ENCODE peak calls at places on chromosome X, in six cellular contexts. A, G, S, T, X and B are unnamed samples.

GRCh38 chrX:16212024-16212423 is 44.7 kb downstream of the MAGEB17 start:
- DNase-seq in A (no peak), G (no peak), S (no peak), T (no peak), X (no peak), B (no peak)

GRCh38 chrX:19883878-19884277 is 3.5 kb downstream of the SH3KBP1 start:
- DNase-seq in A (no peak), G (peak; percentile 43), S (no peak), T (no peak), X (peak; percentile 78), B (no peak)

GRCh38 chrX:71175531-71175930 is 30.9 kb downstream of the NLGN3 start:
- DNase-seq in A (no peak), G (no peak), S (no peak), T (no peak), X (no peak), B (no peak)

GRCh38 chrX:121858867-121859647 is 811.6 kb downstream of the GLUD2 start:
- DNase-seq in A (no peak), G (no peak), S (no peak), T (no peak), X (no peak), B (no peak)

GRCh38 chrX:10112510-10112909 is 44.3 kb upstream of the CLCN4 start:
- DNase-seq in A (no peak), G (no peak), S (no peak), T (no peak), X (peak; percentile 55), B (no peak)

GRCh38 chrX:71941771-71942170 is 31.1 kb downstream of the NHSL2 start:
- DNase-seq in A (no peak), G (no peak), S (no peak), T (no peak), X (no peak), B (no peak)

GRCh38 chrX:3052864-3053263 is 11.6 kb downstream of the ARSF start:
- DNase-seq in A (no peak), G (no peak), S (no peak), T (no peak), X (no peak), B (no peak)

GRCh38 chrX:107935200-107935599 is 47.0 kb downstream of the TEX13B start:
- DNase-seq in A (no peak), G (no peak), S (no peak), T (no peak), X (no peak), B (peak; percentile 9)

GRCh38 chrX:2607113-2607512 is 84.0 kb upstream of the CD99 start:
- DNase-seq in A (no peak), G (no peak), S (no peak), T (no peak), X (no peak), B (no peak)

GRCh38 chrX:12011075-12011474 is 127.2 kb upstream of the FRMPD4 start:
- DNase-seq in A (no peak), G (no peak), S (no peak), T (no peak), X (no peak), B (no peak)

GRCh38 chrX:20432048-20432447 is 165.3 kb upstream of the RPS6KA3 start:
- DNase-seq in A (no peak), G (no peak), S (no peak), T (no peak), X (no peak), B (no peak)

GRCh38 chrX:72554448-72555140 is 18.0 kb downstream of the HDAC8 start:
- DNase-seq in A (no peak), G (peak; percentile 56), S (peak; percentile 10), T (peak; percentile 38), X (no peak), B (no peak)

GRCh38 chrX:23292979-23293651 is 41.5 kb upstream of the PTCHD1 start:
- DNase-seq in A (no peak), G (no peak), S (no peak), T (no peak), X (no peak), B (no peak)

GRCh38 chrX:72271091-72271490 is 6.0 kb downstream of the RPS4X start:
- DNase-seq in A (no peak), G (no peak), S (no peak), T (no peak), X (no peak), B (no peak)

GRCh38 chrX:85052207-85052606 is 48.5 kb downstream of the APOOL start:
- DNase-seq in A (no peak), G (no peak), S (no peak), T (no peak), X (no peak), B (peak; percentile 0)

GRCh38 chrX:70166601-70167590 is 10.4 kb upstream of the DGAT2L6 start:
- DNase-seq in A (peak; percentile 9), G (peak; percentile 6), S (no peak), T (no peak), X (no peak), B (peak; percentile 53)

GRCh38 chrX:146907391-146908240 is 93.1 kb upstream of the CXorf51A start:
- DNase-seq in A (no peak), G (no peak), S (no peak), T (no peak), X (no peak), B (no peak)

GRCh38 chrX:43551590-43551989 is 104.5 kb upstream of the MAOA start:
- DNase-seq in A (no peak), G (no peak), S (no peak), T (no peak), X (no peak), B (no peak)

GRCh38 chrX:15334561-15334960 is 762 bp downstream of the PIGA start:
- DNase-seq in A (no peak), G (no peak), S (no peak), T (no peak), X (no peak), B (no peak)

GRCh38 chrX:107734646-107735045 is 40.9 kb downstream of the TSC22D3 start:
- DNase-seq in A (no peak), G (no peak), S (no peak), T (no peak), X (no peak), B (peak; percentile 51)

GRCh38 chrX:132480581-132481203 is 8.1 kb downstream of the MBNL3 start:
- DNase-seq in A (peak; percentile 82), G (no peak), S (no peak), T (no peak), X (peak; percentile 55), B (peak; percentile 80)

GRCh38 chrX:96770315-96770714 is 85.7 kb downstream of the DIAPH2 start:
- DNase-seq in A (peak; percentile 0), G (no peak), S (no peak), T (no peak), X (no peak), B (peak; percentile 9)

GRCh38 chrX:123153846-123154335 is 30.2 kb upstream of the GRIA3 start:
- DNase-seq in A (no peak), G (no peak), S (no peak), T (no peak), X (no peak), B (no peak)

GRCh38 chrX:57380026-57380796 is 93.7 kb downstream of the FAAH2 start:
- DNase-seq in A (no peak), G (no peak), S (no peak), T (no peak), X (no peak), B (no peak)

GRCh38 chrX:120504569-120504968 is 35.5 kb upstream of the LAMP2 start:
- DNase-seq in A (no peak), G (no peak), S (no peak), T (no peak), X (no peak), B (no peak)

GRCh38 chrX:3518870-3519269 is 172.4 kb upstream of the MXRA5 start:
- DNase-seq in A (peak; percentile 2), G (peak; percentile 63), S (peak; percentile 5), T (peak; percentile 1), X (no peak), B (no peak)

GRCh38 chrX:635428-636192 is 5.0 kb downstream of the SHOX start:
- DNase-seq in A (no peak), G (no peak), S (no peak), T (no peak), X (no peak), B (no peak)
- TF ChIP-seq EZH2 in A (no peak), G (no peak), S (no peak), T (no peak), X (no peak), B (no peak)

DNA sequence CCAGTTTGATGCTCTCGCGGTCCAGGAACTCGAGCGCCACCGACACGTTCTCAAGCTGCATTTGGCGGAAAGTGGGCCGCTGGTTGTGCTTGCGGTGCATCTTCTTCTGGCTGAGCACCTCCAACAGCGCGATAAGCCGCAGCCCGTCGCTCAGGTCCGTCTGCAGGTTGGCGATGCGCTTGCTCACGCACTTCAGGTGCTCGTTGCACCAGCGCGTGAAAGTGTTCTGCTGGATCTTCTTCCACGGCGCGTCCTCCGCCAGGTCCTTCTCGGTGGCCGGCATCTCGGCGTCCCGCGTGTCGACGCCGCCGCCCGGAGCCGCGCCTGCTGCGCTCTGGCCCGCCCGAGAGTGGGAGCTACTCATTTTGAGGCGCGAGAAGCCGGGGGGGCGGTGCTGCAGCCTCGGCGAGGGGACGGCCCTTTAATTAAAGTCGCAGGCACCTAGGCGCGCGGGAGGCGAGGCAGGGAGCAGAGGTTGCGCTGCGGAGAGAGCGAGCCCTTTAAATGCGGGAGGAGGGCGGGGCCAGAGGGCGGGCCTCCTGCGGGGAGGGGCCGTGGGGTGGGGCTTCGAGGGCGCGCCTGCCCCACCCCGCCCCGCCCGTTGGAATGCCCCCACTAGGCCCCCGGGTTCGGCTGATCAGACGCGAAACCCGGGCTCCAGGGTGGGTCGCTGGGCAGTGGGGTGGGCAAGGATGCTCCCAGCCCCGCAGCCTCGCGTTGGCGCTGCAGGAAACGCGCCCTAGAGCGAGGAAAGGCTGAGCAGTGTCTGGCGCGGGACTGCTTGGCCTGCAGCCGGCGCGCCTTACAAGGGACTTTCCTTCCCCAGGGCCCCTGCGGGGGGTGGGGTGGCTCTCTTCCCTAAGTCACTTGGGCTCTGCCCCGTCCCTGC is 3.3 kb downstream of the FLNA start:
- DNase-seq in A (peak; percentile 85), G (peak; percentile 76), S (peak; percentile 74), T (peak; percentile 56), X (peak; percentile 53), B (peak; percentile 91)
- TF ChIP-seq POLR2A in A (peak; percentile 89), G (peak; percentile 93), S (peak; percentile 99), T (no peak), X (peak; percentile 99), B (peak; percentile 98)

GRCh38 chrX:81201692-81202412 is at the start of the genes HMGN5 and SH3BGRL:
- DNase-seq in A (peak; percentile 61), G (peak; percentile 56), S (peak; percentile 54), T (peak; percentile 23), X (peak; percentile 57), B (peak; percentile 87)
- TF ChIP-seq EZH2 in A (no peak), G (no peak), S (no peak), T (no peak), X (no peak), B (no peak)

DNA sequence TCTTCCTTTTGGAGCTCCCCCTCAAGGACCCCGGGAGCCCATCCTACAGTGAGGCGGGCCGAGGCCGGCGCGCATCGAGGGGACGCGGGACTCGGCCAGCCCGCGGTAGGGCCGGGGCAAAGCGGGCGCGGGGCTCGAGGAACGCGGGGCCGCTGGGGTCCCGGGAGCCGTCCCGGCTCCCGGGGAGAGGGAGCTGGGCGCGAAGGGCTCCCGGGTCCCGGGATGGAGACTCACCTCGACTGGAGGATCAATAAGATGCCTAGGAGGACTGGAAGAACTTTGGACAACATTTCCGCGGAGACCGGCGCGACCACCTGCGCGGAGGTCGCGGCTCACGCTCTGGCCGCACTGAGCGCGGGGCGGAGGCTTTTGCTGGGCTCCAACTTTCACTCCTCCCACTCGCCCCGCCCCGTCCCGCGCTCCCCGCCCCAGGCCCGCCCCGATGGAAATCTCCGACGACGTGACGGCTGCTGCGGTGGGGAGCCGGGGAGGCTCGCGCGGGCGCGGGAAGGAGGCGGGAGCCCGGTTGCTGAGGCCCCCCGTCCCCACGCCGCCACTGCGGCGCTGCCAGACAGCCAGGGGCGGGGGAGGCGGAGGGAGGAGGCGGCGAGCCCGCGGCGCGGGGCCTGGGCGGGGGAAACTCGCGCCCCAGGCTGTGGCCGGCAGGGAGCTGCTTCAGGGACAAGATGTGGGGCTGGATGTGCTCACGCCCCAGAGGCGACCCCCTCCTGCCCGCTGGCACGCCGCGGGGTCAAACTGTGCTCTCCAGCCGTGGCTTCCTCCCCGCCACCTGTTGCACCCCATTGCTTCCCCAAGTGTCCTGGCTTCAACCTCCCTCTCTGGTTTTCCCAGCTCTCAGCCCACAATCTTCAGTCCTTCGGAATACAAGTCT is at the start of gene GABRE:
- DNase-seq in A (no peak), G (no peak), S (peak; percentile 87), T (no peak), X (no peak), B (peak; percentile 61)
- TF ChIP-seq POLR2A in A (peak; percentile 93), G (no peak), S (peak; percentile 90), T (no peak), X (no peak), B (peak; percentile 68)